ENCODE peak calls at places on chromosomes 7 and 10, in six cellular contexts. X is epithelial cell of proximal tubule; F is H54; N is CD4-positive, alpha-beta T cell; K is HCT116; Y is dermis blood vessel endothelial cell. R is an unnamed sample.

GRCh38 chr7:30173058-30173897 is 38.5 kb downstream of the MTURN start:
- DNase-seq in X (no peak), F (peak; percentile 94), N (no peak), K (no peak), Y (no peak), R (no peak)

GRCh38 chr7:88200793-88201192 is 19.0 kb downstream of the SRI start:
- DNase-seq in X (no peak), F (no peak), N (no peak), K (no peak), Y (no peak), R (no peak)

GRCh38 chr10:63157845-63158624 is 24.9 kb downstream of the NRBF2 start:
- DNase-seq in X (peak; percentile 54), F (peak; percentile 54), N (no peak), K (peak; percentile 85), Y (peak; percentile 93), R (peak; percentile 83)

GRCh38 chr7:9516672-9517071 is 1083.3 kb downstream of the NXPH1 start:
- DNase-seq in X (no peak), F (no peak), N (no peak), K (no peak), Y (no peak), R (no peak)

GRCh38 chr10:80204801-80205477 is 398 bp downstream of the ANXA11 start:
- DNase-seq in X (no peak), F (peak; percentile 27), N (peak; percentile 38), K (no peak), Y (peak; percentile 55), R (no peak)

GRCh38 chr7:107115114-107115513 is 53.7 kb upstream of the HBP1 start:
- DNase-seq in X (no peak), F (no peak), N (no peak), K (no peak), Y (no peak), R (no peak)

GRCh38 chr7:5450549-5451327 is 27.1 kb upstream of the TNRC18 start:
- DNase-seq in X (no peak), F (no peak), N (peak; percentile 60), K (no peak), Y (peak; percentile 67), R (peak; percentile 14)

GRCh38 chr10:121291828-121292227 is 306.4 kb downstream of the FGFR2 start:
- DNase-seq in X (no peak), F (no peak), N (no peak), K (no peak), Y (no peak), R (no peak)

GRCh38 chr7:25598765-25599164 is 370.5 kb upstream of the NPVF start:
- DNase-seq in X (no peak), F (no peak), N (no peak), K (no peak), Y (no peak), R (no peak)

GRCh38 chr7:143280160-143280559 is 4.6 kb upstream of the TMEM139 start:
- DNase-seq in X (no peak), F (no peak), N (no peak), K (no peak), Y (no peak), R (no peak)

GRCh38 chr7:6419310-6419773 is 28.4 kb downstream of the DAGLB start:
- DNase-seq in X (no peak), F (no peak), N (no peak), K (no peak), Y (no peak), R (no peak)

GRCh38 chr10:7649673-7650330 is 17.0 kb downstream of the ITIH5 start:
- DNase-seq in X (no peak), F (no peak), N (no peak), K (peak; percentile 15), Y (no peak), R (no peak)

GRCh38 chr7:13992621-13992982 is 3.1 kb upstream of the ETV1 start:
- DNase-seq in X (no peak), F (no peak), N (no peak), K (no peak), Y (no peak), R (no peak)

GRCh38 chr7:63867127-63867526 is 131.5 kb upstream of the ZNF722 start:
- DNase-seq in X (no peak), F (no peak), N (no peak), K (no peak), Y (no peak), R (no peak)

GRCh38 chr10:29734980-29735627 is 100.3 kb upstream of the SVIL start:
- DNase-seq in X (no peak), F (peak; percentile 56), N (peak; percentile 62), K (no peak), Y (peak; percentile 60), R (peak; percentile 60)

GRCh38 chr10:75613685-75614587 is 182.5 kb downstream of the LRMDA start:
- DNase-seq in X (no peak), F (no peak), N (no peak), K (no peak), Y (no peak), R (no peak)

GRCh38 chr7:127189885-127190284 is 62.9 kb downstream of the GRM8 start:
- DNase-seq in X (no peak), F (no peak), N (no peak), K (no peak), Y (no peak), R (no peak)

GRCh38 chr7:155449008-155449879 is 8.7 kb upstream of the EN2 start:
- DNase-seq in X (no peak), F (no peak), N (no peak), K (no peak), Y (no peak), R (no peak)

GRCh38 chr7:138338361-138338760 is 121.7 kb upstream of the TRIM24 start:
- DNase-seq in X (peak; percentile 10), F (no peak), N (no peak), K (no peak), Y (peak; percentile 89), R (peak; percentile 95)

GRCh38 chr10:44961231-44961571 is 1.6 kb downstream of the RASSF4 start:
- DNase-seq in X (no peak), F (no peak), N (no peak), K (no peak), Y (no peak), R (no peak)

GRCh38 chr10:119362122-119362521 is 154.8 kb downstream of the GRK5 start:
- DNase-seq in X (no peak), F (no peak), N (no peak), K (no peak), Y (no peak), R (no peak)

GRCh38 chr7:159027803-159028455 is 116.7 kb downstream of the VIPR2 start:
- DNase-seq in X (no peak), F (no peak), N (peak; percentile 24), K (no peak), Y (no peak), R (no peak)

GRCh38 chr7:35286986-35287385 is 33.1 kb upstream of the TBX20 start:
- DNase-seq in X (no peak), F (no peak), N (no peak), K (no peak), Y (no peak), R (no peak)

GRCh38 chr7:876972-877311 is 588 bp downstream of the GET4 start:
- DNase-seq in X (no peak), F (peak; percentile 87), N (no peak), K (no peak), Y (no peak), R (no peak)

GRCh38 chr10:95834375-95834774 is 73.4 kb upstream of the CC2D2B start:
- DNase-seq in X (no peak), F (no peak), N (no peak), K (no peak), Y (no peak), R (no peak)

GRCh38 chr7:100090527-100091410 is 2.0 kb downstream of the COPS6 start:
- DNase-seq in X (no peak), F (no peak), N (no peak), K (no peak), Y (no peak), R (no peak)

GRCh38 chr10:21860718-21861117 is 142.8 kb downstream of the DNAJC1 start:
- DNase-seq in X (peak; percentile 40), F (no peak), N (no peak), K (no peak), Y (no peak), R (no peak)

GRCh38 chr7:116670409-116671036 is 1.5 kb upstream of the MET start:
- DNase-seq in X (no peak), F (no peak), N (no peak), K (no peak), Y (peak; percentile 48), R (peak; percentile 60)

GRCh38 chr7:110281362-110281761 is 809.6 kb upstream of the LRRN3 start:
- DNase-seq in X (no peak), F (no peak), N (no peak), K (no peak), Y (no peak), R (no peak)

GRCh38 chr7:137978464-137979237 is 23.2 kb downstream of the CREB3L2 start:
- DNase-seq in X (peak; percentile 75), F (peak; percentile 77), N (no peak), K (peak; percentile 89), Y (peak; percentile 93), R (peak; percentile 90)

GRCh38 chr7:21526007-21526406 is 16.8 kb upstream of the DNAH11 start:
- DNase-seq in X (no peak), F (no peak), N (no peak), K (peak; percentile 4), Y (peak; percentile 22), R (no peak)

GRCh38 chr10:25072786-25073185 is 56.4 kb downstream of the THNSL1 start:
- DNase-seq in X (no peak), F (no peak), N (no peak), K (no peak), Y (peak; percentile 65), R (peak; percentile 67)

GRCh38 chr7:4102231-4102841 is 579.8 kb upstream of the FOXK1 start:
- DNase-seq in X (no peak), F (peak; percentile 76), N (no peak), K (no peak), Y (peak; percentile 34), R (peak; percentile 65)

GRCh38 chr10:100825946-100826660 is 80.7 kb downstream of the PAX2 start:
- DNase-seq in X (no peak), F (no peak), N (no peak), K (no peak), Y (no peak), R (no peak)

GRCh38 chr7:77538908-77539212 is 1.8 kb downstream of the PTPN12 start:
- DNase-seq in X (no peak), F (no peak), N (no peak), K (no peak), Y (no peak), R (no peak)

GRCh38 chr10:74103560-74104248 is 46.9 kb downstream of the AP3M1 start:
- DNase-seq in X (no peak), F (no peak), N (no peak), K (peak; percentile 16), Y (peak; percentile 61), R (peak; percentile 39)

GRCh38 chr7:18541189-18541870 is 45.8 kb downstream of the HDAC9 start:
- DNase-seq in X (peak; percentile 68), F (peak; percentile 12), N (no peak), K (no peak), Y (peak; percentile 49), R (peak; percentile 67)

GRCh38 chr7:29987083-29987482 is 2.5 kb downstream of the SCRN1 start:
- DNase-seq in X (no peak), F (peak; percentile 45), N (no peak), K (no peak), Y (peak; percentile 52), R (no peak)